ENCODE peak calls at places on chromosomes 13 and 19, in six cellular contexts. S is A549, C is K562, O is GM12878, B is endothelial cell of umbilical vein, Q is HepG2. Y is an unnamed sample.

GRCh38 chr13:51759240-51759639 is 44.7 kb downstream of the DHRS12 start:
- DNase-seq in B (no peak), C (no peak), Q (no peak), S (no peak), O (no peak), Y (no peak)

GRCh38 chr13:97211986-97212385 is 10.1 kb upstream of the MBNL2 start:
- DNase-seq in O (no peak), Q (no peak), B (no peak), S (no peak), C (no peak), Y (no peak)

GRCh38 chr13:86383151-86383550 is 583.9 kb upstream of the SLITRK6 start:
- DNase-seq in C (no peak), Q (no peak), B (no peak), O (no peak), S (no peak), Y (no peak)

GRCh38 chr19:14368011-14368513 is 13.2 kb upstream of the ADGRE5 start:
- DNase-seq in B (no peak), Q (no peak), S (no peak), C (no peak), O (no peak), Y (peak; percentile 62)

GRCh38 chr19:4713384-4713951 is 10.2 kb downstream of the DPP9 start:
- DNase-seq in O (no peak), C (no peak), B (peak; percentile 94), Q (no peak), S (peak; percentile 94), Y (no peak)

GRCh38 chr19:52258426-52258825 is 11.0 kb upstream of the ZNF766 start:
- DNase-seq in B (no peak), Q (no peak), S (no peak), C (no peak), O (no peak), Y (no peak)

GRCh38 chr13:99821741-99822140 is 149.8 kb downstream of the ZIC5 start:
- DNase-seq in S (no peak), B (no peak), Q (no peak), O (no peak), C (no peak), Y (no peak)

GRCh38 chr19:51002542-51003311 is 1.3 kb upstream of the KLK8 start:
- DNase-seq in O (no peak), B (no peak), C (peak; percentile 99), Q (no peak), S (peak; percentile 92), Y (peak; percentile 25)

GRCh38 chr19:47363758-47364529 is 14.8 kb downstream of the DHX34 start:
- DNase-seq in O (no peak), S (peak; percentile 60), Q (no peak), B (peak; percentile 85), C (no peak), Y (peak; percentile 68)

GRCh38 chr19:1014161-1015060 is 6.5 kb downstream of the TMEM259 start:
- DNase-seq in O (no peak), Q (no peak), S (no peak), B (no peak), C (no peak), Y (no peak)

GRCh38 chr19:52778811-52779210 is 7.8 kb downstream of the ZNF600 start:
- DNase-seq in S (no peak), C (no peak), B (no peak), O (peak; percentile 5), Q (no peak), Y (peak; percentile 38)

GRCh38 chr13:74732736-74733135 is 598.5 kb upstream of the KLF12 start:
- DNase-seq in O (no peak), B (no peak), Q (no peak), S (no peak), C (no peak), Y (no peak)

GRCh38 chr13:100550433-100550832 is 38.2 kb downstream of the GGACT start:
- DNase-seq in B (no peak), S (no peak), O (no peak), C (no peak), Q (no peak), Y (no peak)

GRCh38 chr13:97076898-97077297 is 82.6 kb upstream of the OXGR1 start:
- DNase-seq in Q (no peak), B (peak; percentile 14), C (no peak), O (no peak), S (no peak), Y (peak; percentile 85)

GRCh38 chr19:53980553-53981407 is 10.7 kb upstream of the CACNG6 start:
- DNase-seq in S (peak; percentile 99), C (peak; percentile 37), Q (peak; percentile 6), O (no peak), B (peak; percentile 83), Y (no peak)

GRCh38 chr13:110108348-110109139 is 198.4 kb downstream of the COL4A1 start:
- DNase-seq in C (no peak), Q (peak; percentile 51), B (peak; percentile 46), S (peak; percentile 84), O (no peak), Y (peak; percentile 91)

GRCh38 chr19:29528350-29528945 is 2.7 kb downstream of the VSTM2B start:
- DNase-seq in C (peak; percentile 77), S (peak; percentile 90), O (peak; percentile 3), Q (peak; percentile 49), B (peak; percentile 49), Y (peak; percentile 85)

GRCh38 chr19:40363128-40363527 is 14.6 kb downstream of the PLD3 start:
- DNase-seq in Q (no peak), C (peak; percentile 28), S (no peak), O (no peak), B (no peak), Y (peak; percentile 82)

GRCh38 chr13:27053902-27054595 is 117.6 kb downstream of the USP12 start:
- DNase-seq in Q (no peak), C (no peak), S (peak; percentile 29), O (no peak), B (peak; percentile 18), Y (peak; percentile 24)

GRCh38 chr13:100214886-100215285 is 126.0 kb downstream of the PCCA start:
- DNase-seq in O (no peak), C (no peak), S (peak; percentile 56), B (no peak), Q (no peak), Y (no peak)

GRCh38 chr13:60572003-60572792 is 175.2 kb downstream of the TDRD3 start:
- DNase-seq in C (no peak), Q (peak; percentile 83), B (peak; percentile 81), O (no peak), S (peak; percentile 60), Y (peak; percentile 71)

GRCh38 chr19:13102666-13103584 is at the start of gene LYL1:
- DNase-seq in Q (peak; percentile 45), B (peak; percentile 98), S (peak; percentile 18), C (peak; percentile 94), O (no peak), Y (peak; percentile 96)

GRCh38 chr19:51110666-51110971 is 2.4 kb upstream of the CTU1 start:
- DNase-seq in B (no peak), Q (no peak), C (no peak), O (no peak), S (no peak), Y (no peak)

GRCh38 chr19:7995756-7996155 is 9.7 kb downstream of the ELAVL1 start:
- DNase-seq in O (no peak), S (no peak), C (no peak), Q (no peak), B (no peak), Y (no peak)

DNA sequence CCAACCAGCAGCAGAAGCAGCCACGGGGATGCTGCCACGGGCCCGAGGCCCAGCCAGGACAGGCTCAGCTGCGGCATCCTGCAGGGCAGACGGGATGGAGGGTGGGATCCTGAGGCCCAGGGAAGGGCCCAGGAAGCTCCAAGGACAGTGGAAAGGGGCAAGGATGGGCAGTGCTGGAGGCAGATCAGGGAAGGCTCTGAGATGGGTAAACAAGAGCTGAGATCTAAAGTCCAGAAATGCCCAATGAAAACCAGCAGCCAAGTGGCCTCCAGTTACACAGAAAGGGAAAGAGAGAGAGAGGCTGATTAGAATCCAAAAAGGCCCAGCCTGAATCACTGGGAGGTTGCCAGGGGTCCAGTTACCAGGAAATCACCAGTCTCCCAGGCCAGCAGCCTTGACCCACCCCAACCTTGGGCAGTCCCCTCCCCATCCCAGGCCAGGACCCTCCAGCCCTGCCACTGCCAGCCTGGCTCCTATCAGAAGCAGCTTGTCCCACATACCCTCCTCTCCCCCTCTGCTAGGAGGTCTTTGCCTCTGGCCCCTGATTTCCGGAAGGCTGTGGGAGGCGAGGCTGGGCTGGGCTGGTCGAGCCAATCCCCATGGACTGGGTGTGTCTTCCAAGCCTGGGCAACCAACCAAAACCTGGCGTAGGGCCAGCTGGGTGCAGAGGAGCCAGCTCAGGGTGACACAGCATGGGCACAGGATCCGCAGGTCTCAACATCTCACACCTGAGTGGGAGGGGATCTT is at the start of gene CYP4F11:
- DNase-seq in S (peak; percentile 87), B (no peak), C (no peak), Q (peak; percentile 87), O (no peak), Y (peak; percentile 17)
- TF ChIP-seq MYC in S (no peak), B (no peak), C (no peak), Q (no peak), O (no peak), Y (no peak)

GRCh38 chr13:61648546-61648945 is 232.9 kb upstream of the PCDH20 start:
- DNase-seq in B (no peak), C (no peak), Q (no peak), O (no peak), S (no peak), Y (no peak)
- TF ChIP-seq CTCF in B (no peak), C (no peak), Q (no peak), O (no peak), S (no peak), Y (no peak)

GRCh38 chr13:58324130-58324529 is 692.6 kb downstream of the PCDH17 start:
- DNase-seq in S (no peak), O (no peak), Q (no peak), C (no peak), B (no peak), Y (peak; percentile 49)
- TF ChIP-seq MYC in S (no peak), O (no peak), Q (no peak), C (no peak), B (no peak), Y (no peak)

DNA sequence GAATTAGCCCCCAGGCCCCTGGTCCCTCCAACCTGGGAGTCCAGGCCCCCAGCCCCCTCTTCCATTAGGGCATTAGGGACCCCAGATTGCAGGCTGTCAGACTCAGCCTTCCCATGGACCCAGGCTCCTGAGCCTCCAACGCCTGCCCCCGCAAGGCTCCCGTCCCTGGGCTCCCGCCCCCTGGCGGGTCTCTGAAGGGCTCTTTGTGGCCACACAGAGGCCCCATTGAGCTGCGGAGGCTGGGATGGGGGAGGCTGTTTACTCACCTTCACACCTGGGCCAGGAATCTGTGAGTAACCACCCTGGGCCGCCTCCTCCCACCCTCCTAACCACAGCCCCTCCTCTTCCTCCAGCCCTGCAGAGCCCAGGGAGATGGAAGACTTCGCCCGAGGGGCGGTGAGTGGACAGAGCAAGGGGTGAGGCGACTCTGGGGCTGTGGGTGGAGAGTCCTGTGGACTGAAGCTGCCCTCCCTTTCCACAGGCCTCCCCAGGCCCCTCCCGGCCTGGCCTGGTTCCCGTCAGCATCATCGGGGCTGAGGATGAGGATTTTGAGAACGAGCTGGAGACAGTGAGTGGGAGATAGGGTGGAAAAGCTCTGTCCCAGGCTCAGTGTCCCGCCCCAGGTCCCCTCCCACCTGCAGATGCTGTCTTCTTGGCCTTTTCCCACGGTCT is 4.9 kb downstream of the ARHGEF1 start:
- DNase-seq in O (no peak), B (no peak), C (no peak), Q (peak; percentile 95), S (no peak), Y (peak; percentile 28)
- TF ChIP-seq CTCF in O (peak; percentile 62), B (no peak), C (no peak), Q (peak; percentile 90), S (no peak), Y (no peak)

Y was measured in NB4.